ENCODE peak calls at places on chromosome 1, in ten cellular contexts. A is transverse colon, V is prostate gland, R is left lung, X is BE2C, L is choroid plexus epithelial cell, I is right atrium auricular region, E is DND-41, B is astrocyte of the cerebellum, U is brain microvascular endothelial cell. M is an unnamed sample.

GRCh38 chr1:15033264-15033663 is 120.3 kb upstream of the TMEM51 start:
- DNase-seq in L (peak), X (no peak), I (no peak), B (peak), E (no peak), U (peak), V (no peak), R (no peak), A (no peak), M (no peak)

GRCh38 chr1:50422946-50423669 is at the start of gene DMRTA2:
- DNase-seq in X (peak), R (no peak), A (no peak), I (no peak), E (no peak), U (no peak), L (no peak), V (no peak), B (no peak), M (no peak)

GRCh38 chr1:158203693-158204457 is 23.2 kb downstream of the CD1D start:
- DNase-seq in R (no peak), E (peak), V (peak), B (peak), X (peak), L (peak), U (peak), A (no peak), I (no peak), M (peak)

GRCh38 chr1:68346192-68346808 is 103.5 kb downstream of the RPE65 start:
- DNase-seq in R (no peak), B (peak), L (peak), I (no peak), A (no peak), E (no peak), U (no peak), X (no peak), V (no peak), M (no peak)

GRCh38 chr1:200802865-200803512 is 64.3 kb downstream of the CAMSAP2 start:
- DNase-seq in B (peak), U (peak), L (peak), I (peak), V (peak), X (peak), A (peak), E (peak), R (peak), M (peak)

GRCh38 chr1:48106049-48106448 is 108.9 kb upstream of the TRABD2B start:
- DNase-seq in A (no peak), I (no peak), L (no peak), U (no peak), E (no peak), X (no peak), B (no peak), R (no peak), V (no peak), M (no peak)

GRCh38 chr1:6488602-6489382 is 2.7 kb downstream of the PLEKHG5 start:
- DNase-seq in E (no peak), X (peak), B (no peak), A (peak), L (no peak), U (no peak), R (no peak), I (no peak), V (peak), M (no peak)

GRCh38 chr1:115196291-115196690 is 107.0 kb upstream of the TSPAN2 start:
- DNase-seq in A (no peak), E (no peak), X (no peak), B (no peak), R (no peak), V (no peak), I (no peak), U (no peak), L (no peak), M (no peak)

GRCh38 chr1:236868625-236869467 is 73.8 kb downstream of the MTR start:
- DNase-seq in L (peak), R (peak), V (no peak), X (peak), A (peak), E (peak), B (peak), I (no peak), U (peak), M (no peak)

GRCh38 chr1:110328274-110328673 is 10.9 kb upstream of the RBM15 start:
- DNase-seq in V (no peak), A (no peak), L (peak), U (no peak), B (no peak), E (no peak), X (no peak), R (no peak), I (no peak), M (no peak)

GRCh38 chr1:12618661-12619395 is 818 bp upstream of the DHRS3 start:
- DNase-seq in R (peak), L (peak), U (peak), V (peak), A (peak), B (no peak), X (no peak), E (peak), I (peak), M (no peak)

GRCh38 chr1:19643602-19644419 is at the start of gene NBL1:
- DNase-seq in I (no peak), E (no peak), B (no peak), U (peak), X (peak), R (no peak), V (peak), L (peak), A (peak), M (no peak)

GRCh38 chr1:21599402-21599801 is 69.8 kb downstream of the RAP1GAP start:
- DNase-seq in U (no peak), A (no peak), E (no peak), L (no peak), I (no peak), V (no peak), X (no peak), B (no peak), R (no peak), M (no peak)

GRCh38 chr1:21604208-21604957 is 64.8 kb downstream of the RAP1GAP start:
- DNase-seq in B (no peak), X (no peak), U (peak), I (no peak), V (no peak), E (no peak), A (no peak), R (no peak), L (no peak), M (no peak)

GRCh38 chr1:21598904-21599303 is 70.3 kb downstream of the RAP1GAP start:
- DNase-seq in B (no peak), V (no peak), E (no peak), L (no peak), X (no peak), I (no peak), R (no peak), U (no peak), A (no peak), M (no peak)

GRCh38 chr1:21603177-21604138 is 65.7 kb downstream of the RAP1GAP start:
- DNase-seq in B (no peak), X (no peak), E (no peak), V (no peak), U (no peak), I (no peak), A (no peak), R (no peak), L (no peak), M (no peak)

DNA sequence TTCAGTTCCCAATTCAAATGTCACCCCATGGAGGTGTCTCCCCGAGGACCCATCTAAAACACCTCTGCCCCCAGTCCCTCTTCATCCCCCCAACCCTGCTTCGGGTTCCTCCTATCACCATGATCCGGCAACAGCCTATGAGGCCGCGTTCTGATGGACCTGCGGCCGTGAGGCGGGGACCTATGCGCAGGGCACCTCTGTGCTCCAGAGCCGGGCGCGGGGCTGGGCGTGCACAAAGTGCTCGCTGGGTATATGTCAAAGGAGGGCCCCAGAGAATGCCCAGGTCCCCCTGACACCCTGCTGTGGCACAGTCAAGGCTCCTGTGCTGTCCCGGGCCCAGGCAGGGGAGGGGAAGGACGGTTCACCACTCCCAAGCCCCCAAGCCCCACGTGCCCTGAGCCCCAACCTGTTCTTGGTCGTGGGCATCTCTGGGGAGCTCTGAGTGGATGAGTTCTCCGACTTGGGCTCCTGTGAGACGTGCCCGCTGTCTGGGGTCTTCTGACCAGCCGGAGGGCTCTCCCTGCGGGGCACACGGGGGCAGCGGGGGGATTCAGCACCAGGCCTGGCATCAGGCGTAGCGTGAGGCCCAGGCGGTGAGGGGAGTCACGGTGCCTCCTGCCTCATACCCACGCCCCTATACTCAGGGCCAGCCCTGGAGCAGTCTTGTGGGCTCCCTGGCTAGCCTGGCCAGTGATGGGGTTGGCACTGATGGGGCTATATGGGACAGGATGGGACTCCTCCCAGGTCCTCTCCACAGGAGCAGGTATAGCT is 67.7 kb downstream of the RAP1GAP start:
- DNase-seq in X (no peak), V (no peak), B (no peak), I (no peak), E (no peak), U (no peak), L (no peak), R (no peak), A (no peak), M (no peak)
- TF ChIP-seq CTCF in X (no peak), V (no peak), B (no peak), I (no peak), E (no peak), U (no peak), L (no peak), R (no peak), A (no peak), M (no peak)

GRCh38 chr1:23867953-23868847 is at the start of gene FUCA1:
- DNase-seq in E (peak), I (peak), B (peak), U (peak), R (peak), L (peak), V (peak), A (peak), X (peak), M (peak)

GRCh38 chr1:23867542-23867952 is 543 bp downstream of the FUCA1 start:
- DNase-seq in E (no peak), L (no peak), X (no peak), V (no peak), A (no peak), B (no peak), I (no peak), R (no peak), U (no peak), M (no peak)

GRCh38 chr1:23865543-23865930 is 2.6 kb downstream of the FUCA1 start:
- DNase-seq in U (peak), B (peak), X (no peak), E (no peak), R (no peak), I (no peak), V (peak), A (peak), L (peak), M (no peak)

GRCh38 chr1:23869818-23870217 is 1.7 kb upstream of the FUCA1 start:
- DNase-seq in R (no peak), I (no peak), L (no peak), E (no peak), B (no peak), V (no peak), X (no peak), A (no peak), U (no peak), M (no peak)

GRCh38 chr1:23868848-23869450 is 859 bp upstream of the FUCA1 start:
- DNase-seq in I (no peak), U (no peak), B (no peak), E (peak), V (no peak), A (no peak), R (peak), L (no peak), X (no peak), M (no peak)
- H3K4me3 ChIP-seq in I (peak), U (peak), B (peak), E (peak), V (peak), A (no peak), R (peak), L (no peak), X (peak), M (no peak)

GRCh38 chr1:155063550-155064108 is at the start of gene EFNA4:
- DNase-seq in A (peak), V (peak), R (peak), I (peak), B (peak), X (peak), E (peak), U (peak), L (peak), M (peak)
- TF ChIP-seq CTCF in A (no peak), V (no peak), R (no peak), I (no peak), B (no peak), X (no peak), E (no peak), U (no peak), L (no peak), M (no peak)

GRCh38 chr1:98084188-98084587 is 163.4 kb upstream of the DPYD start:
- DNase-seq in B (no peak), A (no peak), V (no peak), L (no peak), R (no peak), U (no peak), I (no peak), E (no peak), X (no peak), M (no peak)

GRCh38 chr1:98090351-98090750 is 169.5 kb upstream of the DPYD start:
- DNase-seq in I (no peak), B (no peak), V (no peak), L (no peak), R (no peak), E (no peak), X (no peak), U (no peak), A (no peak), M (no peak)

GRCh38 chr1:98086796-98087195 is 166.0 kb upstream of the DPYD start:
- DNase-seq in A (no peak), R (no peak), L (peak), X (no peak), V (no peak), B (peak), E (no peak), I (no peak), U (peak), M (peak)

GRCh38 chr1:98086156-98086555 is 165.3 kb upstream of the DPYD start:
- DNase-seq in U (peak), B (no peak), V (no peak), E (no peak), R (no peak), X (no peak), I (no peak), L (peak), A (no peak), M (no peak)

DNA sequence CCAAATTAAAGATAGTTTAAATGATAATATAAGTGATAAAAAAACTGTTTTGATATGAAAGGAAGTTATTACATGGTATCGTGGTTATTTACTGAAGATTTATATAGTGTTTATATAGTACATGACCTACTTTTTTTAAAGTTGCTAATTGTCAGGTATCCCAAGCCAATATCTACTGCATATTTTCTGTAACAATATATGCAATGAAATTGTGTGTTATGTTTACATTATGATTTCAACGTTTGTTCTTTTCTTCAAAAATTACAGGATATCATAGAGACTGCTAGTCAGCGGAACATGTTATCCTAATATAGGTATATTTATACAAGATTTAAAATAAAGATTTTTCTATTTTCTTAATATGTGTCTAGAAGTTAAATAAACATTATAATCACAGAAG is 167.5 kb upstream of the DPYD start:
- DNase-seq in X (no peak), R (no peak), V (no peak), I (no peak), B (no peak), U (no peak), A (no peak), E (no peak), L (no peak), M (peak)
- H3K4me3 ChIP-seq in X (no peak), R (no peak), V (no peak), I (no peak), B (no peak), U (no peak), A (no peak), E (no peak), L (no peak), M (no peak)

DNA sequence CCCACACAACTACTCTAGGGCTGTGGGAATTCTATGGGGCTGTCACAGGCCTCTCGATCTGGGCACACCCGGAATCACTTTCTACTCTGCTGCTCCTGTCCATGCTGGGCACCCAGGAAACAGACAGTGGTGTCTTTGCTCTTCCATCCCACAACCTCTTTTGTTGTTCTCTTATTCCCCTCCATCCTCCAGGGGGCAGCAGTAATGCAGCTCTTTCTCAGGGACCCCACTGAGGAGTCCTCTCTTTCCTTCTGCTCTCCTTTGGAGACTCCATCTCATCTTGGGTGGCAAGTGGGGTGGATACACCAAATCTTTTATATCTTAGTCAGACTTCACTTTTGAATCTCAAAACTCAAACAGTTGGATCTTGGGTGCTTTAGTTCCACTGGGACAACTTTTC is 206.3 kb downstream of the HS2ST1 start:
- DNase-seq in X (no peak), E (peak), L (no peak), R (no peak), B (no peak), A (no peak), I (no peak), V (no peak), U (no peak), M (no peak)
- TF ChIP-seq CTCF in X (peak), E (peak), L (peak), R (no peak), B (peak), A (no peak), I (no peak), V (no peak), U (peak), M (peak)

GRCh38 chr1:216902669-216903388 is 179.6 kb upstream of the ESRRG start:
- DNase-seq in I (no peak), U (no peak), E (no peak), L (peak), A (no peak), V (peak), X (no peak), B (no peak), R (no peak), M (peak)

GRCh38 chr1:216905781-216906180 is 182.6 kb upstream of the ESRRG start:
- DNase-seq in V (no peak), X (no peak), L (no peak), A (no peak), R (no peak), B (no peak), E (no peak), I (no peak), U (no peak), M (no peak)

GRCh38 chr1:216905052-216905580 is 181.9 kb upstream of the ESRRG start:
- DNase-seq in L (no peak), U (no peak), X (no peak), R (no peak), B (no peak), A (no peak), V (no peak), E (no peak), I (no peak), M (no peak)

GRCh38 chr1:216903389-216903754 is 180.1 kb upstream of the ESRRG start:
- DNase-seq in U (peak), E (no peak), X (no peak), V (no peak), B (peak), L (peak), I (no peak), A (no peak), R (no peak), M (no peak)

GRCh38 chr1:216904457-216904856 is 181.2 kb upstream of the ESRRG start:
- DNase-seq in I (no peak), U (no peak), X (no peak), L (no peak), E (no peak), R (no peak), A (no peak), B (no peak), V (peak), M (no peak)
- H3K4me3 ChIP-seq in I (no peak), U (no peak), X (no peak), L (no peak), E (no peak), R (no peak), A (no peak), B (no peak), V (no peak), M (no peak)

GRCh38 chr1:152623203-152623844 is 421 bp upstream of the LCE3A start:
- DNase-seq in I (no peak), B (no peak), R (no peak), L (no peak), E (no peak), V (no peak), X (peak), A (no peak), U (no peak), M (no peak)
- TF ChIP-seq CTCF in I (no peak), B (no peak), R (no peak), L (no peak), E (peak), V (no peak), X (peak), A (no peak), U (no peak), M (peak)

GRCh38 chr1:2962541-2962940 is 58.7 kb upstream of the ACTRT2 start:
- DNase-seq in I (no peak), B (no peak), V (no peak), A (no peak), U (no peak), L (no peak), E (no peak), R (no peak), X (no peak), M (no peak)
- H3K4me3 ChIP-seq in I (no peak), B (no peak), V (no peak), A (no peak), U (no peak), L (no peak), E (no peak), R (no peak), X (no peak), M (no peak)